ENCODE peak calls at places on chromosomes 5 and 9, in five cellular contexts. D is brain microvascular endothelial cell; U is CD8-positive, alpha-beta T cell; V is left ventricle myocardium inferior; R is tibial artery. C is an unnamed sample.
A peak's percentile ranks its signal among the peaks of the same experiment; 100 is the strongest.

GRCh38 chr9:109115931-109116541 is 3.7 kb downstream of the TMEM245 start:
- DNase-seq in D (no peak), U (no peak), V (peak; percentile 35), R (no peak), C (no peak)

GRCh38 chr9:1077616-1078015 is 27.5 kb downstream of the DMRT2 start:
- DNase-seq in D (no peak), U (no peak), V (no peak), R (no peak), C (no peak)

GRCh38 chr9:99000480-99001395 is 57.0 kb downstream of the COL15A1 start:
- DNase-seq in D (peak; percentile 79), U (peak; percentile 35), V (peak; percentile 50), R (no peak), C (no peak)

GRCh38 chr9:127203501-127204327 is 60.9 kb upstream of the GARNL3 start:
- DNase-seq in D (no peak), U (no peak), V (peak; percentile 10), R (no peak), C (no peak)

GRCh38 chr5:179732918-179733763 is 519 bp downstream of the MAML1 start:
- DNase-seq in D (peak; percentile 7), U (peak; percentile 20), V (peak; percentile 34), R (peak; percentile 74), C (peak; percentile 61)

GRCh38 chr5:76202182-76202581 is 119.0 kb downstream of the SV2C start:
- DNase-seq in D (no peak), U (no peak), V (no peak), R (no peak), C (no peak)

GRCh38 chr9:130110166-130110565 is 56.5 kb downstream of the GPR107 start:
- DNase-seq in D (no peak), U (no peak), V (no peak), R (no peak), C (no peak)

GRCh38 chr5:135715267-135716050 is 119.0 kb upstream of the SLC25A48 start:
- DNase-seq in D (no peak), U (no peak), V (no peak), R (no peak), C (no peak)

GRCh38 chr9:127066060-127066774 is 56.2 kb downstream of the ANGPTL2 start:
- DNase-seq in D (peak; percentile 32), U (no peak), V (no peak), R (no peak), C (no peak)

GRCh38 chr5:139847091-139847490 is 51.5 kb downstream of the PSD2 start:
- DNase-seq in D (no peak), U (no peak), V (no peak), R (peak; percentile 59), C (no peak)

GRCh38 chr9:86585422-86586143 is 231.4 kb upstream of the TUT7 start:
- DNase-seq in D (no peak), U (no peak), V (no peak), R (no peak), C (no peak)

GRCh38 chr5:169139381-169140125 is 161.4 kb downstream of the SLIT3 start:
- DNase-seq in D (no peak), U (no peak), V (peak; percentile 21), R (no peak), C (no peak)

GRCh38 chr5:1492757-1493156 is 31.0 kb downstream of the LPCAT1 start:
- DNase-seq in D (no peak), U (no peak), V (no peak), R (no peak), C (no peak)

GRCh38 chr5:178346607-178347334 is 114.2 kb upstream of the PHYKPL start:
- DNase-seq in D (no peak), U (no peak), V (no peak), R (no peak), C (no peak)

GRCh38 chr9:91858670-91859030 is 91.4 kb downstream of the ROR2 start:
- DNase-seq in D (no peak), U (no peak), V (no peak), R (no peak), C (no peak)

GRCh38 chr9:38362912-38363588 is 29.5 kb upstream of the ALDH1B1 start:
- DNase-seq in D (peak; percentile 63), U (no peak), V (no peak), R (peak; percentile 66), C (no peak)

GRCh38 chr5:65854931-65855330 is 71.4 kb upstream of the ERBIN start:
- DNase-seq in D (no peak), U (no peak), V (no peak), R (no peak), C (no peak)

GRCh38 chr5:106367281-106367680 is 1303.5 kb downstream of the EFNA5 start:
- DNase-seq in D (no peak), U (no peak), V (no peak), R (no peak), C (no peak)

GRCh38 chr9:4111233-4112000 is 188.5 kb downstream of the GLIS3 start:
- DNase-seq in D (no peak), U (no peak), V (no peak), R (no peak), C (no peak)

GRCh38 chr9:80146466-80146865 is 574.7 kb downstream of the TLE4 start:
- DNase-seq in D (peak; percentile 22), U (no peak), V (no peak), R (no peak), C (no peak)

GRCh38 chr9:111163738-111164399 is 125.6 kb upstream of the LPAR1 start:
- DNase-seq in D (no peak), U (no peak), V (no peak), R (no peak), C (no peak)

GRCh38 chr9:37827483-37828165 is 27.0 kb downstream of the DCAF10 start:
- DNase-seq in D (no peak), U (no peak), V (no peak), R (no peak), C (no peak)

GRCh38 chr9:114289571-114290481 is 33.1 kb upstream of the ORM1 start:
- DNase-seq in D (no peak), U (no peak), V (peak; percentile 12), R (peak; percentile 59), C (no peak)

GRCh38 chr5:95846554-95847260 is 24.2 kb upstream of the GLRX start:
- DNase-seq in D (peak; percentile 70), U (peak; percentile 32), V (peak; percentile 32), R (peak; percentile 80), C (peak; percentile 84)

GRCh38 chr5:123785160-123786001 is 273.4 kb downstream of the CSNK1G3 start:
- DNase-seq in D (peak; percentile 11), U (no peak), V (no peak), R (no peak), C (no peak)

GRCh38 chr9:88799706-88800682 is 191.3 kb upstream of the S1PR3 start:
- DNase-seq in D (no peak), U (no peak), V (no peak), R (no peak), C (no peak)

GRCh38 chr5:128782446-128782845 is 182.8 kb upstream of the SLC27A6 start:
- DNase-seq in D (peak; percentile 90), U (no peak), V (peak; percentile 40), R (peak; percentile 80), C (peak; percentile 77)

GRCh38 chr9:120214331-120214730 is 365.6 kb downstream of the CDK5RAP2 start:
- DNase-seq in D (no peak), U (no peak), V (no peak), R (no peak), C (no peak)

GRCh38 chr9:36136894-36137391 is 410 bp downstream of the GLIPR2 start:
- DNase-seq in D (no peak), U (no peak), V (no peak), R (peak; percentile 68), C (no peak)

GRCh38 chr5:15420201-15420600 is 79.8 kb upstream of the FBXL7 start:
- DNase-seq in D (no peak), U (no peak), V (peak; percentile 64), R (peak; percentile 84), C (peak; percentile 68)

GRCh38 chr9:101442248-101443136 is 6.9 kb upstream of the ALDOB start:
- DNase-seq in D (no peak), U (no peak), V (peak; percentile 56), R (no peak), C (no peak)

GRCh38 chr5:134135091-134135655 is 20.7 kb downstream of the TCF7 start:
- DNase-seq in D (no peak), U (no peak), V (peak; percentile 3), R (peak; percentile 24), C (no peak)

GRCh38 chr5:124663101-124663506 is 83.3 kb downstream of the ZNF608 start:
- DNase-seq in D (no peak), U (no peak), V (no peak), R (no peak), C (no peak)

GRCh38 chr5:135085133-135085935 is 51.3 kb upstream of the PITX1 start:
- DNase-seq in D (no peak), U (no peak), V (no peak), R (peak; percentile 51), C (no peak)

GRCh38 chr5:151612689-151613427 is 21.7 kb upstream of the FAT2 start:
- DNase-seq in D (no peak), U (no peak), V (no peak), R (no peak), C (no peak)

GRCh38 chr5:44387911-44388310 is 1.3 kb downstream of the FGF10 start:
- DNase-seq in D (no peak), U (no peak), V (no peak), R (no peak), C (no peak)
- H3K4me3 ChIP-seq in D (no peak overlapping the region), U (no peak overlapping the region), V (peak overlapping the region; percentile 64), R (peak overlapping the region; percentile 51), C (peak overlapping the region; percentile 33)

GRCh38 chr5:54673523-54674225 is 156.1 kb downstream of the SNX18 start:
- DNase-seq in D (peak; percentile 71), U (peak; percentile 27), V (peak; percentile 35), R (peak; percentile 74), C (peak; percentile 75)
- H3K27ac ChIP-seq in D (no peak overlapping the region), U (no peak overlapping the region), V (no peak overlapping the region), R (no peak overlapping the region), C (no peak overlapping the region)

GRCh38 chr5:16808936-16809815 is 126.9 kb downstream of the MYO10 start:
- DNase-seq in D (no peak), U (no peak), V (no peak), R (no peak), C (no peak)
- H3K4me3 ChIP-seq in D (no peak overlapping the region), U (no peak overlapping the region), V (no peak overlapping the region), R (no peak overlapping the region), C (no peak overlapping the region)

GRCh38 chr5:58073246-58073645 is 386.6 kb downstream of the PLK2 start:
- DNase-seq in D (no peak), U (no peak), V (no peak), R (no peak), C (no peak)
- H3K27ac ChIP-seq in D (no peak overlapping the region), U (no peak overlapping the region), V (peak overlapping the region; percentile 88), R (no peak overlapping the region), C (no peak overlapping the region)

C was measured in right atrium auricular region.